ENCODE peak calls at places on chromosomes 2 and 18, in ten cellular contexts. One of them, this sample, is unnamed.

GRCh38 chr2:228699888-228700287 is 518.4 kb upstream of the SPHKAP start:
- DNase-seq in NCI-H2081: no peak
- DNase-seq in A172: peak; percentile 34
- DNase-seq in effector CD8-positive, alpha-beta T cell: no peak
- DNase-seq in stomach: no peak
- DNase-seq in NCI-H2171: no peak
- DNase-seq in GM13977: no peak
- DNase-seq in NCI-H1105: no peak
- DNase-seq in NCI-H748 treated with DMSO at 0.1 percent for 48 hours: no peak
- DNase-seq in activated CD4-positive, alpha-beta T cell treated with anti-CD3 and anti-CD28 coated beads, Interleukin-2, amount 10 ng/mL, durations not matched to agents 7 days and 5 days: no peak
- DNase-seq in this sample: no peak

GRCh38 chr18:78716022-78716421 is 263.6 kb upstream of the SALL3 start:
- DNase-seq in NCI-H2081: no peak
- DNase-seq in A172: no peak
- DNase-seq in effector CD8-positive, alpha-beta T cell: no peak
- DNase-seq in stomach: no peak
- DNase-seq in NCI-H2171: no peak
- DNase-seq in GM13977: no peak
- DNase-seq in NCI-H1105: no peak
- DNase-seq in NCI-H748 treated with DMSO at 0.1 percent for 48 hours: no peak
- DNase-seq in activated CD4-positive, alpha-beta T cell treated with anti-CD3 and anti-CD28 coated beads, Interleukin-2, amount 10 ng/mL, durations not matched to agents 7 days and 5 days: no peak
- DNase-seq in this sample: no peak

GRCh38 chr2:12717988-12718661 is 1.4 kb downstream of the TRIB2 start:
- DNase-seq in NCI-H2081: peak; percentile 59
- DNase-seq in A172: no peak
- DNase-seq in effector CD8-positive, alpha-beta T cell: no peak
- DNase-seq in stomach: peak; percentile 39
- DNase-seq in NCI-H2171: peak; percentile 51
- DNase-seq in GM13977: peak; percentile 53
- DNase-seq in NCI-H1105: peak; percentile 49
- DNase-seq in NCI-H748 treated with DMSO at 0.1 percent for 48 hours: peak; percentile 51
- DNase-seq in activated CD4-positive, alpha-beta T cell treated with anti-CD3 and anti-CD28 coated beads, Interleukin-2, amount 10 ng/mL, durations not matched to agents 7 days and 5 days: peak; percentile 33
- DNase-seq in this sample: peak; percentile 55

GRCh38 chr2:118321436-118322100 is 233.3 kb downstream of the INSIG2 start:
- DNase-seq in NCI-H2081: no peak
- DNase-seq in A172: no peak
- DNase-seq in effector CD8-positive, alpha-beta T cell: no peak
- DNase-seq in stomach: no peak
- DNase-seq in NCI-H2171: no peak
- DNase-seq in GM13977: no peak
- DNase-seq in NCI-H1105: no peak
- DNase-seq in NCI-H748 treated with DMSO at 0.1 percent for 48 hours: no peak
- DNase-seq in activated CD4-positive, alpha-beta T cell treated with anti-CD3 and anti-CD28 coated beads, Interleukin-2, amount 10 ng/mL, durations not matched to agents 7 days and 5 days: no peak
- DNase-seq in this sample: no peak

GRCh38 chr2:20623241-20623640 is 27.7 kb downstream of the HS1BP3 start:
- DNase-seq in NCI-H2081: no peak
- DNase-seq in A172: no peak
- DNase-seq in effector CD8-positive, alpha-beta T cell: no peak
- DNase-seq in stomach: no peak
- DNase-seq in NCI-H2171: no peak
- DNase-seq in GM13977: no peak
- DNase-seq in NCI-H1105: no peak
- DNase-seq in NCI-H748 treated with DMSO at 0.1 percent for 48 hours: no peak
- DNase-seq in activated CD4-positive, alpha-beta T cell treated with anti-CD3 and anti-CD28 coated beads, Interleukin-2, amount 10 ng/mL, durations not matched to agents 7 days and 5 days: no peak
- DNase-seq in this sample: no peak

GRCh38 chr2:238489431-238489830 is 62.7 kb downstream of the ASB1 start:
- DNase-seq in NCI-H2081: no peak
- DNase-seq in A172: no peak
- DNase-seq in effector CD8-positive, alpha-beta T cell: no peak
- DNase-seq in stomach: peak; percentile 23
- DNase-seq in NCI-H2171: no peak
- DNase-seq in GM13977: no peak
- DNase-seq in NCI-H1105: no peak
- DNase-seq in NCI-H748 treated with DMSO at 0.1 percent for 48 hours: no peak
- DNase-seq in activated CD4-positive, alpha-beta T cell treated with anti-CD3 and anti-CD28 coated beads, Interleukin-2, amount 10 ng/mL, durations not matched to agents 7 days and 5 days: peak; percentile 2
- DNase-seq in this sample: no peak

GRCh38 chr2:222424729-222425671 is 657 bp downstream of the SGPP2 start:
- DNase-seq in NCI-H2081: peak; percentile 33
- DNase-seq in A172: no peak
- DNase-seq in effector CD8-positive, alpha-beta T cell: no peak
- DNase-seq in stomach: peak; percentile 46
- DNase-seq in NCI-H2171: peak; percentile 49
- DNase-seq in GM13977: peak; percentile 65
- DNase-seq in NCI-H1105: peak; percentile 40
- DNase-seq in NCI-H748 treated with DMSO at 0.1 percent for 48 hours: no peak
- DNase-seq in activated CD4-positive, alpha-beta T cell treated with anti-CD3 and anti-CD28 coated beads, Interleukin-2, amount 10 ng/mL, durations not matched to agents 7 days and 5 days: peak; percentile 11
- DNase-seq in this sample: no peak

GRCh38 chr2:202149953-202150352 is 76.9 kb downstream of the KIAA2012 start:
- DNase-seq in NCI-H2081: no peak
- DNase-seq in A172: no peak
- DNase-seq in effector CD8-positive, alpha-beta T cell: no peak
- DNase-seq in stomach: no peak
- DNase-seq in NCI-H2171: no peak
- DNase-seq in GM13977: no peak
- DNase-seq in NCI-H1105: no peak
- DNase-seq in NCI-H748 treated with DMSO at 0.1 percent for 48 hours: no peak
- DNase-seq in activated CD4-positive, alpha-beta T cell treated with anti-CD3 and anti-CD28 coated beads, Interleukin-2, amount 10 ng/mL, durations not matched to agents 7 days and 5 days: no peak
- DNase-seq in this sample: no peak

GRCh38 chr2:66437055-66437454 is 2.1 kb downstream of the MEIS1 start:
- DNase-seq in NCI-H2081: no peak
- DNase-seq in A172: peak; percentile 39
- DNase-seq in effector CD8-positive, alpha-beta T cell: no peak
- DNase-seq in stomach: no peak
- DNase-seq in NCI-H2171: no peak
- DNase-seq in GM13977: no peak
- DNase-seq in NCI-H1105: no peak
- DNase-seq in NCI-H748 treated with DMSO at 0.1 percent for 48 hours: no peak
- DNase-seq in activated CD4-positive, alpha-beta T cell treated with anti-CD3 and anti-CD28 coated beads, Interleukin-2, amount 10 ng/mL, durations not matched to agents 7 days and 5 days: no peak
- DNase-seq in this sample: no peak

GRCh38 chr2:33074197-33074596 is 127.4 kb downstream of the LTBP1 start:
- DNase-seq in NCI-H2081: no peak
- DNase-seq in A172: no peak
- DNase-seq in effector CD8-positive, alpha-beta T cell: no peak
- DNase-seq in stomach: no peak
- DNase-seq in NCI-H2171: no peak
- DNase-seq in GM13977: no peak
- DNase-seq in NCI-H1105: no peak
- DNase-seq in NCI-H748 treated with DMSO at 0.1 percent for 48 hours: no peak
- DNase-seq in activated CD4-positive, alpha-beta T cell treated with anti-CD3 and anti-CD28 coated beads, Interleukin-2, amount 10 ng/mL, durations not matched to agents 7 days and 5 days: no peak
- DNase-seq in this sample: no peak

GRCh38 chr2:200301953-200302628 is 4.4 kb upstream of the SPATS2L start:
- DNase-seq in NCI-H2081: no peak
- DNase-seq in A172: no peak
- DNase-seq in effector CD8-positive, alpha-beta T cell: no peak
- DNase-seq in stomach: no peak
- DNase-seq in NCI-H2171: no peak
- DNase-seq in GM13977: no peak
- DNase-seq in NCI-H1105: no peak
- DNase-seq in NCI-H748 treated with DMSO at 0.1 percent for 48 hours: no peak
- DNase-seq in activated CD4-positive, alpha-beta T cell treated with anti-CD3 and anti-CD28 coated beads, Interleukin-2, amount 10 ng/mL, durations not matched to agents 7 days and 5 days: no peak
- DNase-seq in this sample: no peak

GRCh38 chr2:46976556-46976955 is 61.0 kb upstream of the MCFD2 start:
- DNase-seq in NCI-H2081: no peak
- DNase-seq in A172: no peak
- DNase-seq in effector CD8-positive, alpha-beta T cell: no peak
- DNase-seq in stomach: no peak
- DNase-seq in NCI-H2171: no peak
- DNase-seq in GM13977: no peak
- DNase-seq in NCI-H1105: no peak
- DNase-seq in NCI-H748 treated with DMSO at 0.1 percent for 48 hours: no peak
- DNase-seq in activated CD4-positive, alpha-beta T cell treated with anti-CD3 and anti-CD28 coated beads, Interleukin-2, amount 10 ng/mL, durations not matched to agents 7 days and 5 days: no peak
- DNase-seq in this sample: no peak

GRCh38 chr2:51722311-51722710 is 690.4 kb upstream of the NRXN1 start:
- DNase-seq in NCI-H2081: no peak
- DNase-seq in A172: no peak
- DNase-seq in effector CD8-positive, alpha-beta T cell: no peak
- DNase-seq in stomach: no peak
- DNase-seq in NCI-H2171: no peak
- DNase-seq in GM13977: no peak
- DNase-seq in NCI-H1105: no peak
- DNase-seq in NCI-H748 treated with DMSO at 0.1 percent for 48 hours: no peak
- DNase-seq in activated CD4-positive, alpha-beta T cell treated with anti-CD3 and anti-CD28 coated beads, Interleukin-2, amount 10 ng/mL, durations not matched to agents 7 days and 5 days: no peak
- DNase-seq in this sample: no peak

GRCh38 chr2:28360742-28361293 is 31.8 kb upstream of the FOSL2 start:
- DNase-seq in NCI-H2081: no peak
- DNase-seq in A172: peak; percentile 85
- DNase-seq in effector CD8-positive, alpha-beta T cell: no peak
- DNase-seq in stomach: no peak
- DNase-seq in NCI-H2171: no peak
- DNase-seq in GM13977: no peak
- DNase-seq in NCI-H1105: no peak
- DNase-seq in NCI-H748 treated with DMSO at 0.1 percent for 48 hours: no peak
- DNase-seq in activated CD4-positive, alpha-beta T cell treated with anti-CD3 and anti-CD28 coated beads, Interleukin-2, amount 10 ng/mL, durations not matched to agents 7 days and 5 days: no peak
- DNase-seq in this sample: no peak

GRCh38 chr18:51382081-51382480 is 184.6 kb upstream of the MEX3C start:
- DNase-seq in NCI-H2081: no peak
- DNase-seq in A172: no peak
- DNase-seq in effector CD8-positive, alpha-beta T cell: no peak
- DNase-seq in stomach: no peak
- DNase-seq in NCI-H2171: no peak
- DNase-seq in GM13977: no peak
- DNase-seq in NCI-H1105: no peak
- DNase-seq in NCI-H748 treated with DMSO at 0.1 percent for 48 hours: no peak
- DNase-seq in activated CD4-positive, alpha-beta T cell treated with anti-CD3 and anti-CD28 coated beads, Interleukin-2, amount 10 ng/mL, durations not matched to agents 7 days and 5 days: no peak
- DNase-seq in this sample: no peak

GRCh38 chr18:48263913-48264506 is 145.2 kb downstream of the ZBTB7C start:
- DNase-seq in NCI-H2081: no peak
- DNase-seq in A172: peak; percentile 69
- DNase-seq in effector CD8-positive, alpha-beta T cell: no peak
- DNase-seq in stomach: no peak
- DNase-seq in NCI-H2171: no peak
- DNase-seq in GM13977: no peak
- DNase-seq in NCI-H1105: no peak
- DNase-seq in NCI-H748 treated with DMSO at 0.1 percent for 48 hours: no peak
- DNase-seq in activated CD4-positive, alpha-beta T cell treated with anti-CD3 and anti-CD28 coated beads, Interleukin-2, amount 10 ng/mL, durations not matched to agents 7 days and 5 days: no peak
- DNase-seq in this sample: no peak

GRCh38 chr2:233443511-233444183 is 89.4 kb downstream of the DGKD start:
- DNase-seq in NCI-H2081: peak; percentile 66
- DNase-seq in A172: peak; percentile 85
- DNase-seq in effector CD8-positive, alpha-beta T cell: peak; percentile 63
- DNase-seq in stomach: peak; percentile 90
- DNase-seq in NCI-H2171: peak; percentile 33
- DNase-seq in GM13977: peak; percentile 93
- DNase-seq in NCI-H1105: peak; percentile 35
- DNase-seq in NCI-H748 treated with DMSO at 0.1 percent for 48 hours: peak; percentile 22
- DNase-seq in activated CD4-positive, alpha-beta T cell treated with anti-CD3 and anti-CD28 coated beads, Interleukin-2, amount 10 ng/mL, durations not matched to agents 7 days and 5 days: peak; percentile 90
- DNase-seq in this sample: peak; percentile 68

GRCh38 chr18:13565228-13565627 is 161.1 kb downstream of the FAM210A start:
- DNase-seq in NCI-H2081: no peak
- DNase-seq in A172: no peak
- DNase-seq in effector CD8-positive, alpha-beta T cell: no peak
- DNase-seq in stomach: no peak
- DNase-seq in NCI-H2171: no peak
- DNase-seq in GM13977: no peak
- DNase-seq in NCI-H1105: no peak
- DNase-seq in NCI-H748 treated with DMSO at 0.1 percent for 48 hours: no peak
- DNase-seq in activated CD4-positive, alpha-beta T cell treated with anti-CD3 and anti-CD28 coated beads, Interleukin-2, amount 10 ng/mL, durations not matched to agents 7 days and 5 days: no peak
- DNase-seq in this sample: no peak

GRCh38 chr2:239913632-239914417 is 111.3 kb downstream of the NDUFA10 start:
- DNase-seq in NCI-H2081: no peak
- DNase-seq in A172: no peak
- DNase-seq in effector CD8-positive, alpha-beta T cell: no peak
- DNase-seq in stomach: peak; percentile 25
- DNase-seq in NCI-H2171: no peak
- DNase-seq in GM13977: no peak
- DNase-seq in NCI-H1105: no peak
- DNase-seq in NCI-H748 treated with DMSO at 0.1 percent for 48 hours: no peak
- DNase-seq in activated CD4-positive, alpha-beta T cell treated with anti-CD3 and anti-CD28 coated beads, Interleukin-2, amount 10 ng/mL, durations not matched to agents 7 days and 5 days: no peak
- DNase-seq in this sample: no peak

GRCh38 chr2:240233891-240234502 is 93.5 kb upstream of the OTOS start:
- DNase-seq in NCI-H2081: no peak
- DNase-seq in A172: no peak
- DNase-seq in effector CD8-positive, alpha-beta T cell: no peak
- DNase-seq in stomach: no peak
- DNase-seq in NCI-H2171: no peak
- DNase-seq in GM13977: no peak
- DNase-seq in NCI-H1105: no peak
- DNase-seq in NCI-H748 treated with DMSO at 0.1 percent for 48 hours: no peak
- DNase-seq in activated CD4-positive, alpha-beta T cell treated with anti-CD3 and anti-CD28 coated beads, Interleukin-2, amount 10 ng/mL, durations not matched to agents 7 days and 5 days: no peak
- DNase-seq in this sample: no peak

GRCh38 chr2:183123959-183124221 is 353 bp upstream of the NUP35 start:
- DNase-seq in NCI-H2081: no peak
- DNase-seq in A172: no peak
- DNase-seq in effector CD8-positive, alpha-beta T cell: no peak
- DNase-seq in stomach: no peak
- DNase-seq in NCI-H2171: no peak
- DNase-seq in GM13977: peak; percentile 37
- DNase-seq in NCI-H1105: no peak
- DNase-seq in NCI-H748 treated with DMSO at 0.1 percent for 48 hours: no peak
- DNase-seq in activated CD4-positive, alpha-beta T cell treated with anti-CD3 and anti-CD28 coated beads, Interleukin-2, amount 10 ng/mL, durations not matched to agents 7 days and 5 days: no peak
- DNase-seq in this sample: no peak

GRCh38 chr18:73954267-73954666 is 193.4 kb downstream of the FBXO15 start:
- DNase-seq in NCI-H2081: no peak
- DNase-seq in A172: no peak
- DNase-seq in effector CD8-positive, alpha-beta T cell: no peak
- DNase-seq in stomach: no peak
- DNase-seq in NCI-H2171: no peak
- DNase-seq in GM13977: no peak
- DNase-seq in NCI-H1105: no peak
- DNase-seq in NCI-H748 treated with DMSO at 0.1 percent for 48 hours: no peak
- DNase-seq in activated CD4-positive, alpha-beta T cell treated with anti-CD3 and anti-CD28 coated beads, Interleukin-2, amount 10 ng/mL, durations not matched to agents 7 days and 5 days: no peak
- DNase-seq in this sample: peak; percentile 17

GRCh38 chr2:128289439-128289838 is 29.2 kb downstream of the HS6ST1 start:
- DNase-seq in NCI-H2081: no peak
- DNase-seq in A172: no peak
- DNase-seq in effector CD8-positive, alpha-beta T cell: no peak
- DNase-seq in stomach: no peak
- DNase-seq in NCI-H2171: peak; percentile 95
- DNase-seq in GM13977: no peak
- DNase-seq in NCI-H1105: no peak
- DNase-seq in NCI-H748 treated with DMSO at 0.1 percent for 48 hours: no peak
- DNase-seq in activated CD4-positive, alpha-beta T cell treated with anti-CD3 and anti-CD28 coated beads, Interleukin-2, amount 10 ng/mL, durations not matched to agents 7 days and 5 days: no peak
- DNase-seq in this sample: no peak

GRCh38 chr18:49742563-49743295 is 70.6 kb downstream of the ACAA2 start:
- DNase-seq in NCI-H2081: no peak
- DNase-seq in A172: no peak
- DNase-seq in effector CD8-positive, alpha-beta T cell: no peak
- DNase-seq in stomach: no peak
- DNase-seq in NCI-H2171: no peak
- DNase-seq in GM13977: no peak
- DNase-seq in NCI-H1105: no peak
- DNase-seq in NCI-H748 treated with DMSO at 0.1 percent for 48 hours: no peak
- DNase-seq in activated CD4-positive, alpha-beta T cell treated with anti-CD3 and anti-CD28 coated beads, Interleukin-2, amount 10 ng/mL, durations not matched to agents 7 days and 5 days: no peak
- DNase-seq in this sample: no peak

GRCh38 chr2:216011320-216011849 is 2.0 kb downstream of the MREG start:
- DNase-seq in NCI-H2081: no peak
- DNase-seq in A172: no peak
- DNase-seq in effector CD8-positive, alpha-beta T cell: no peak
- DNase-seq in stomach: no peak
- DNase-seq in NCI-H2171: no peak
- DNase-seq in GM13977: no peak
- DNase-seq in NCI-H1105: no peak
- DNase-seq in NCI-H748 treated with DMSO at 0.1 percent for 48 hours: no peak
- DNase-seq in activated CD4-positive, alpha-beta T cell treated with anti-CD3 and anti-CD28 coated beads, Interleukin-2, amount 10 ng/mL, durations not matched to agents 7 days and 5 days: no peak
- DNase-seq in this sample: no peak

GRCh38 chr2:11417946-11418585 is 47.9 kb downstream of the E2F6 start:
- DNase-seq in NCI-H2081: no peak
- DNase-seq in A172: no peak
- DNase-seq in effector CD8-positive, alpha-beta T cell: no peak
- DNase-seq in stomach: no peak
- DNase-seq in NCI-H2171: no peak
- DNase-seq in GM13977: no peak
- DNase-seq in NCI-H1105: no peak
- DNase-seq in NCI-H748 treated with DMSO at 0.1 percent for 48 hours: no peak
- DNase-seq in activated CD4-positive, alpha-beta T cell treated with anti-CD3 and anti-CD28 coated beads, Interleukin-2, amount 10 ng/mL, durations not matched to agents 7 days and 5 days: no peak
- DNase-seq in this sample: peak; percentile 16

GRCh38 chr18:27202771-27203170 is 17.7 kb upstream of the CHST9 start:
- DNase-seq in NCI-H2081: no peak
- DNase-seq in A172: no peak
- DNase-seq in effector CD8-positive, alpha-beta T cell: no peak
- DNase-seq in stomach: no peak
- DNase-seq in NCI-H2171: no peak
- DNase-seq in GM13977: no peak
- DNase-seq in NCI-H1105: no peak
- DNase-seq in NCI-H748 treated with DMSO at 0.1 percent for 48 hours: no peak
- DNase-seq in activated CD4-positive, alpha-beta T cell treated with anti-CD3 and anti-CD28 coated beads, Interleukin-2, amount 10 ng/mL, durations not matched to agents 7 days and 5 days: no peak
- DNase-seq in this sample: no peak